ENCODE peak calls at places on chromosomes 11 and 22, in seven cellular contexts. T, D, Y, S, J, Z and W are unnamed samples.

GRCh38 chr11:108101090-108101775 is 20.1 kb upstream of the ACAT1 start:
- DNase-seq in T (no peak), D (no peak), Y (no peak), S (no peak), J (no peak), Z (no peak), W (no peak)

GRCh38 chr11:94674005-94674491 is 94.1 kb upstream of the AMOTL1 start:
- DNase-seq in T (no peak), D (no peak), Y (no peak), S (no peak), J (peak; percentile 2), Z (no peak), W (no peak)

GRCh38 chr11:102470257-102470656 is 17.7 kb upstream of the TMEM123 start:
- DNase-seq in T (no peak), D (peak; percentile 49), Y (no peak), S (no peak), J (no peak), Z (no peak), W (no peak)

GRCh38 chr22:49956418-49956770 is 4.2 kb upstream of the PIM3 start:
- DNase-seq in T (no peak), D (no peak), Y (no peak), S (no peak), J (no peak), Z (no peak), W (no peak)

GRCh38 chr22:20089226-20089976 is 9.4 kb downstream of the DGCR8 start:
- DNase-seq in T (no peak), D (no peak), Y (no peak), S (no peak), J (no peak), Z (no peak), W (peak; percentile 54)

GRCh38 chr11:43866520-43866919 is 14.1 kb upstream of the ALKBH3 start:
- DNase-seq in T (peak; percentile 91), D (no peak), Y (peak; percentile 23), S (no peak), J (peak; percentile 61), Z (no peak), W (peak; percentile 62)

GRCh38 chr11:3203221-3204043 is 15.2 kb downstream of the MRGPRG start:
- DNase-seq in T (peak; percentile 25), D (no peak), Y (no peak), S (no peak), J (peak; percentile 43), Z (no peak), W (peak; percentile 84)

GRCh38 chr22:35021166-35021565 is 44.8 kb upstream of the ISX start:
- DNase-seq in T (no peak), D (no peak), Y (no peak), S (no peak), J (no peak), Z (no peak), W (no peak)

GRCh38 chr11:47590026-47590861 is 3.8 kb downstream of the FAM180B start:
- DNase-seq in T (peak; percentile 20), D (no peak), Y (no peak), S (no peak), J (no peak), Z (peak; percentile 57), W (peak; percentile 83)

GRCh38 chr11:69388661-69389060 is 92.8 kb upstream of the LINC01488 start:
- DNase-seq in T (no peak), D (no peak), Y (no peak), S (no peak), J (no peak), Z (no peak), W (no peak)

GRCh38 chr11:77381749-77382693 is 80.5 kb upstream of the GDPD4 start:
- DNase-seq in T (peak; percentile 75), D (no peak), Y (peak; percentile 65), S (no peak), J (peak; percentile 48), Z (no peak), W (peak; percentile 29)

GRCh38 chr11:124977006-124977405 is 23.0 kb downstream of the CCDC15 start:
- DNase-seq in T (peak; percentile 2), D (no peak), Y (no peak), S (no peak), J (peak; percentile 4), Z (no peak), W (no peak)

GRCh38 chr11:46277313-46277622 is 194 bp upstream of the CREB3L1 start:
- DNase-seq in T (peak; percentile 59), D (no peak), Y (peak; percentile 57), S (peak; percentile 33), J (peak; percentile 92), Z (peak; percentile 17), W (peak; percentile 94)